ENCODE peak calls at places on chromosomes 11 and 22, in four cellular contexts. C is foreskin fibroblast, E is T follicular helper cell, F is mucosa of descending colon. A is an unnamed sample.

GRCh38 chr11:120208012-120208441 is 2.8 kb upstream of the OAF start:
- DNase-seq in C (peak), E (no peak), F (no peak), A (no peak)

GRCh38 chr11:19714387-19715363 is 2.0 kb downstream of the NAV2 start:
- DNase-seq in C (peak), E (no peak), F (no peak), A (peak)

GRCh38 chr11:69308531-69308930 is 14.6 kb downstream of the MYEOV start:
- DNase-seq in C (no peak), E (no peak), F (no peak), A (no peak)

GRCh38 chr22:47402876-47403525 is 640.6 kb downstream of the TBC1D22A start:
- DNase-seq in C (no peak), E (no peak), F (no peak), A (no peak)

GRCh38 chr11:28393348-28393747 is 285.2 kb downstream of the METTL15 start:
- DNase-seq in C (no peak), E (no peak), F (no peak), A (peak)

GRCh38 chr22:45888221-45889092 is 88.5 kb downstream of the WNT7B start:
- DNase-seq in C (no peak), E (no peak), F (no peak), A (peak)

GRCh38 chr11:100878474-100878873 is 191.4 kb downstream of the ARHGAP42 start:
- DNase-seq in C (peak), E (no peak), F (no peak), A (no peak)

GRCh38 chr11:14029971-14030531 is 67.5 kb downstream of the SPON1 start:
- DNase-seq in C (peak), E (no peak), F (peak), A (peak)

GRCh38 chr22:47092896-47093311 is 330.5 kb downstream of the TBC1D22A start:
- DNase-seq in C (peak), E (no peak), F (no peak), A (no peak)

GRCh38 chr11:70574725-70575347 is 176.5 kb downstream of the CTTN start:
- DNase-seq in C (no peak), E (no peak), F (no peak), A (no peak)

GRCh38 chr11:102138677-102139076 is 28.4 kb downstream of the YAP1 start:
- DNase-seq in C (peak), E (no peak), F (no peak), A (no peak)

GRCh38 chr11:133903056-133903455 is 53.7 kb downstream of the IGSF9B start:
- DNase-seq in C (no peak), E (no peak), F (no peak), A (no peak)

GRCh38 chr22:44210721-44211120 is 30.0 kb downstream of the PARVG start:
- DNase-seq in C (peak), E (no peak), F (no peak), A (no peak)

GRCh38 chr22:31944700-31945477 is 554 bp downstream of the YWHAH start:
- DNase-seq in C (no peak), E (peak), F (peak), A (peak)

GRCh38 chr22:22928666-22929380 is 41.2 kb downstream of the IGLL5 start:
- DNase-seq in C (peak), E (no peak), F (peak), A (peak)

GRCh38 chr11:77147668-77148321 is 19.7 kb downstream of the MYO7A start:
- DNase-seq in C (no peak), E (no peak), F (peak), A (peak)

GRCh38 chr22:50546326-50547230 is 879 bp downstream of the KLHDC7B start:
- DNase-seq in C (no peak), E (no peak), F (no peak), A (no peak)

GRCh38 chr11:46736615-46737014 is 17.6 kb downstream of the F2 start:
- DNase-seq in C (no peak), E (no peak), F (no peak), A (no peak)

GRCh38 chr22:39481595-39481994 is 20.5 kb upstream of the MIEF1 start:
- DNase-seq in C (no peak), E (no peak), F (no peak), A (no peak)

GRCh38 chr11:96196074-96196787 is 146.8 kb downstream of the MAML2 start:
- DNase-seq in C (no peak), E (no peak), F (no peak), A (no peak)

GRCh38 chr11:86558219-86558618 is 114.2 kb downstream of the ME3 start:
- DNase-seq in C (no peak), E (no peak), F (no peak), A (no peak)

GRCh38 chr11:73386026-73386425 is 9.8 kb downstream of the RELT start:
- DNase-seq in C (no peak), E (no peak), F (no peak), A (peak)

GRCh38 chr11:6201486-6201885 is 2.5 kb downstream of the OR52W1 start:
- DNase-seq in C (no peak), E (no peak), F (no peak), A (no peak)

GRCh38 chr11:82756765-82757650 is 23.3 kb upstream of the FAM181B start:
- DNase-seq in C (no peak), E (no peak), F (no peak), A (no peak)

GRCh38 chr11:71451596-71452353 is 1.2 kb upstream of the NADSYN1 start:
- DNase-seq in C (no peak), E (no peak), F (peak), A (no peak)

GRCh38 chr11:65791719-65792213 is 4.9 kb downstream of the OVOL1 start:
- DNase-seq in C (peak), E (no peak), F (peak), A (no peak)

GRCh38 chr11:68968306-68969255 is 12.2 kb downstream of the MRGPRD start:
- DNase-seq in C (no peak), E (no peak), F (no peak), A (no peak)

GRCh38 chr22:29766632-29767288 is at the start of gene ZMAT5:
- DNase-seq in C (peak), E (peak), F (peak), A (peak)

GRCh38 chr11:7591992-7592391 is 78.2 kb downstream of the PPFIBP2 start:
- DNase-seq in C (no peak), E (no peak), F (no peak), A (no peak)

GRCh38 chr11:130533113-130533803 is 84.8 kb downstream of the ADAMTS15 start:
- DNase-seq in C (no peak), E (no peak), F (no peak), A (no peak)

GRCh38 chr11:103807806-103808205 is 228.6 kb upstream of the DDI1 start:
- DNase-seq in C (no peak), E (no peak), F (no peak), A (no peak)

GRCh38 chr11:112421854-112422253 is 161.2 kb upstream of the PLET1 start:
- DNase-seq in C (no peak), E (no peak), F (no peak), A (no peak)

GRCh38 chr11:37141707-37142106 is 543.7 kb upstream of the RAG2 start:
- DNase-seq in C (no peak), E (no peak), F (no peak), A (no peak)